ENCODE peak calls at places on chromosomes 7 and 10, in six cellular contexts. One of them, this sample, is unnamed.

GRCh38 chr10:23198940-23199767 is 7.0 kb downstream of the PTF1A start:
- DNase-seq in ovary: no peak
- DNase-seq in fibroblast of pulmonary artery: no peak
- DNase-seq in choroid plexus epithelial cell: no peak
- DNase-seq in left ventricle myocardium inferior: no peak
- DNase-seq in IMR-90: no peak
- DNase-seq in this sample: no peak

GRCh38 chr7:2670720-2671391 is 17.1 kb upstream of the AMZ1 start:
- DNase-seq in ovary: peak
- DNase-seq in fibroblast of pulmonary artery: peak
- DNase-seq in left ventricle myocardium inferior: peak
- DNase-seq in IMR-90: peak
- DNase-seq in choroid plexus epithelial cell: peak
- DNase-seq in this sample: peak

GRCh38 chr10:103666109-103666508 is 172.6 kb downstream of the NEURL1 start:
- DNase-seq in choroid plexus epithelial cell: peak
- DNase-seq in ovary: no peak
- DNase-seq in left ventricle myocardium inferior: no peak
- DNase-seq in IMR-90: peak
- DNase-seq in fibroblast of pulmonary artery: peak
- DNase-seq in this sample: peak

GRCh38 chr10:13340068-13340467 is 8.0 kb downstream of the SEPHS1 start:
- DNase-seq in fibroblast of pulmonary artery: no peak
- DNase-seq in IMR-90: no peak
- DNase-seq in choroid plexus epithelial cell: no peak
- DNase-seq in ovary: no peak
- DNase-seq in left ventricle myocardium inferior: no peak
- DNase-seq in this sample: peak

GRCh38 chr10:103203466-103203865 is 10.4 kb upstream of the NT5C2 start:
- DNase-seq in IMR-90: no peak
- DNase-seq in fibroblast of pulmonary artery: no peak
- DNase-seq in left ventricle myocardium inferior: no peak
- DNase-seq in ovary: no peak
- DNase-seq in choroid plexus epithelial cell: no peak
- DNase-seq in this sample: no peak

GRCh38 chr7:44291066-44291732 is 34.2 kb downstream of the CAMK2B start:
- DNase-seq in ovary: peak
- DNase-seq in IMR-90: peak
- DNase-seq in fibroblast of pulmonary artery: peak
- DNase-seq in left ventricle myocardium inferior: peak
- DNase-seq in choroid plexus epithelial cell: peak
- DNase-seq in this sample: no peak

GRCh38 chr7:51259766-51260165 is 56.8 kb downstream of the COBL start:
- DNase-seq in ovary: no peak
- DNase-seq in IMR-90: no peak
- DNase-seq in left ventricle myocardium inferior: no peak
- DNase-seq in fibroblast of pulmonary artery: no peak
- DNase-seq in choroid plexus epithelial cell: no peak
- DNase-seq in this sample: no peak

GRCh38 chr10:3077940-3078630 is 10.7 kb downstream of the PFKP start:
- DNase-seq in left ventricle myocardium inferior: no peak
- DNase-seq in choroid plexus epithelial cell: peak
- DNase-seq in IMR-90: no peak
- DNase-seq in ovary: no peak
- DNase-seq in fibroblast of pulmonary artery: no peak
- DNase-seq in this sample: no peak

GRCh38 chr7:7417414-7417813 is 118.3 kb downstream of the COL28A1 start:
- DNase-seq in choroid plexus epithelial cell: no peak
- DNase-seq in ovary: no peak
- DNase-seq in left ventricle myocardium inferior: no peak
- DNase-seq in fibroblast of pulmonary artery: no peak
- DNase-seq in IMR-90: no peak
- DNase-seq in this sample: no peak

GRCh38 chr7:138065827-138066226 is 10.4 kb upstream of the AKR1D1 start:
- DNase-seq in IMR-90: no peak
- DNase-seq in fibroblast of pulmonary artery: no peak
- DNase-seq in choroid plexus epithelial cell: no peak
- DNase-seq in left ventricle myocardium inferior: no peak
- DNase-seq in ovary: no peak
- DNase-seq in this sample: no peak

GRCh38 chr7:93913197-93913596 is 6.8 kb downstream of the GNGT1 start:
- DNase-seq in IMR-90: no peak
- DNase-seq in fibroblast of pulmonary artery: no peak
- DNase-seq in choroid plexus epithelial cell: no peak
- DNase-seq in ovary: no peak
- DNase-seq in left ventricle myocardium inferior: no peak
- DNase-seq in this sample: no peak

GRCh38 chr10:17084258-17084657 is 45.4 kb downstream of the CUBN start:
- DNase-seq in left ventricle myocardium inferior: no peak
- DNase-seq in IMR-90: no peak
- DNase-seq in ovary: no peak
- DNase-seq in choroid plexus epithelial cell: no peak
- DNase-seq in fibroblast of pulmonary artery: no peak
- DNase-seq in this sample: no peak

GRCh38 chr10:110212119-110213006 is 5.0 kb downstream of the MXI1 start:
- DNase-seq in fibroblast of pulmonary artery: no peak
- DNase-seq in ovary: no peak
- DNase-seq in left ventricle myocardium inferior: no peak
- DNase-seq in IMR-90: no peak
- DNase-seq in choroid plexus epithelial cell: no peak
- DNase-seq in this sample: no peak

GRCh38 chr7:99004781-99005500 is 126.6 kb downstream of the TRRAP start:
- DNase-seq in IMR-90: no peak
- DNase-seq in choroid plexus epithelial cell: no peak
- DNase-seq in ovary: no peak
- DNase-seq in fibroblast of pulmonary artery: no peak
- DNase-seq in left ventricle myocardium inferior: no peak
- DNase-seq in this sample: no peak

GRCh38 chr7:74554178-74554577 is 100.5 kb downstream of the GTF2IRD1 start:
- DNase-seq in ovary: no peak
- DNase-seq in left ventricle myocardium inferior: no peak
- DNase-seq in choroid plexus epithelial cell: no peak
- DNase-seq in IMR-90: no peak
- DNase-seq in fibroblast of pulmonary artery: no peak
- DNase-seq in this sample: no peak

GRCh38 chr10:96626795-96627194 is 40.0 kb upstream of the TM9SF3 start:
- DNase-seq in fibroblast of pulmonary artery: no peak
- DNase-seq in left ventricle myocardium inferior: no peak
- DNase-seq in ovary: no peak
- DNase-seq in IMR-90: no peak
- DNase-seq in choroid plexus epithelial cell: no peak
- DNase-seq in this sample: no peak
- TF ChIP-seq CTCF in fibroblast of pulmonary artery: no peak
- TF ChIP-seq CTCF in left ventricle myocardium inferior: no peak
- TF ChIP-seq CTCF in ovary: no peak
- TF ChIP-seq CTCF in IMR-90: no peak
- TF ChIP-seq CTCF in choroid plexus epithelial cell: peak
- TF ChIP-seq CTCF in this sample: no peak

GRCh38 chr10:53010362-53010907 is 237.9 kb upstream of the MBL2 start:
- DNase-seq in choroid plexus epithelial cell: no peak
- DNase-seq in ovary: no peak
- DNase-seq in IMR-90: no peak
- DNase-seq in left ventricle myocardium inferior: no peak
- DNase-seq in fibroblast of pulmonary artery: no peak
- DNase-seq in this sample: no peak
- H3K4me3 ChIP-seq in choroid plexus epithelial cell: no peak
- H3K4me3 ChIP-seq in ovary: no peak
- H3K4me3 ChIP-seq in IMR-90: no peak
- H3K4me3 ChIP-seq in left ventricle myocardium inferior: no peak
- H3K4me3 ChIP-seq in fibroblast of pulmonary artery: no peak
- H3K4me3 ChIP-seq in this sample: no peak

DNA sequence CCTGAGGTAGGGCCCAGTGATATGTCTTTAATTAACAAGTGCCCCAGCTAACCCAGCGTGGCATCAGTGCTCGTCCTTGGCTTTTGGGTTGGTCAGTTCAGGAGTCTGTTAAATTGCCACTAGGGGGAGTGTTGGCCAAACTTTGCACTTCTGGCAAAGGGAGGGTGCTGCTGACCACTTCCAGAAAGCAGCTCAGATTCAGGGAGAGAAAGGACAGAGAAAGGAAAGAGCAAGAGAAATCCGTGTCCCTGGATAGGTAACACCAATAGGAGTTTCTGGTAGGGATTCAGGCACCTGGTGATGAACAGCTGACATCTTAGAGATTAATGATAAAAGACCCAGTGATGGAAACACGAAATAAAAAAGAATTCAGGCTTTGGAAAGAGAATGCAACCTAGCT is 243.1 kb upstream of the AOAH start:
- DNase-seq in fibroblast of pulmonary artery: peak
- DNase-seq in choroid plexus epithelial cell: peak
- DNase-seq in left ventricle myocardium inferior: peak
- DNase-seq in IMR-90: peak
- DNase-seq in ovary: peak
- DNase-seq in this sample: peak
- TF ChIP-seq CTCF in fibroblast of pulmonary artery: peak
- TF ChIP-seq CTCF in choroid plexus epithelial cell: peak
- TF ChIP-seq CTCF in left ventricle myocardium inferior: peak
- TF ChIP-seq CTCF in IMR-90: peak
- TF ChIP-seq CTCF in ovary: peak
- TF ChIP-seq CTCF in this sample: peak

GRCh38 chr7:148987010-148987750 is 41.1 kb downstream of the PDIA4 start:
- DNase-seq in IMR-90: peak
- DNase-seq in ovary: peak
- DNase-seq in fibroblast of pulmonary artery: peak
- DNase-seq in choroid plexus epithelial cell: peak
- DNase-seq in left ventricle myocardium inferior: peak
- DNase-seq in this sample: peak

GRCh38 chr7:148979827-148980226 is 48.5 kb downstream of the PDIA4 start:
- DNase-seq in left ventricle myocardium inferior: no peak
- DNase-seq in choroid plexus epithelial cell: no peak
- DNase-seq in fibroblast of pulmonary artery: no peak
- DNase-seq in ovary: no peak
- DNase-seq in IMR-90: no peak
- DNase-seq in this sample: no peak

GRCh38 chr7:148986737-148987009 is 41.6 kb downstream of the PDIA4 start:
- DNase-seq in ovary: no peak
- DNase-seq in fibroblast of pulmonary artery: no peak
- DNase-seq in left ventricle myocardium inferior: no peak
- DNase-seq in IMR-90: no peak
- DNase-seq in choroid plexus epithelial cell: no peak
- DNase-seq in this sample: no peak

GRCh38 chr7:148983220-148984146 is 44.8 kb downstream of the PDIA4 start:
- DNase-seq in fibroblast of pulmonary artery: peak
- DNase-seq in left ventricle myocardium inferior: no peak
- DNase-seq in IMR-90: peak
- DNase-seq in choroid plexus epithelial cell: peak
- DNase-seq in ovary: peak
- DNase-seq in this sample: peak

GRCh38 chr7:148982596-148983219 is 45.6 kb downstream of the PDIA4 start:
- DNase-seq in ovary: no peak
- DNase-seq in IMR-90: peak
- DNase-seq in choroid plexus epithelial cell: peak
- DNase-seq in left ventricle myocardium inferior: no peak
- DNase-seq in fibroblast of pulmonary artery: peak
- DNase-seq in this sample: peak
- H3K4me3 ChIP-seq in ovary: peak
- H3K4me3 ChIP-seq in IMR-90: peak
- H3K4me3 ChIP-seq in choroid plexus epithelial cell: peak
- H3K4me3 ChIP-seq in left ventricle myocardium inferior: peak
- H3K4me3 ChIP-seq in fibroblast of pulmonary artery: peak
- H3K4me3 ChIP-seq in this sample: peak

GRCh38 chr10:106982248-106982647 is 182.3 kb downstream of the SORCS1 start:
- DNase-seq in ovary: no peak
- DNase-seq in left ventricle myocardium inferior: no peak
- DNase-seq in fibroblast of pulmonary artery: no peak
- DNase-seq in choroid plexus epithelial cell: no peak
- DNase-seq in IMR-90: no peak
- DNase-seq in this sample: no peak

GRCh38 chr10:106978746-106979145 is 185.8 kb downstream of the SORCS1 start:
- DNase-seq in IMR-90: no peak
- DNase-seq in left ventricle myocardium inferior: no peak
- DNase-seq in ovary: no peak
- DNase-seq in choroid plexus epithelial cell: no peak
- DNase-seq in fibroblast of pulmonary artery: no peak
- DNase-seq in this sample: no peak

GRCh38 chr10:106981461-106981850 is 183.1 kb downstream of the SORCS1 start:
- DNase-seq in ovary: no peak
- DNase-seq in choroid plexus epithelial cell: no peak
- DNase-seq in left ventricle myocardium inferior: no peak
- DNase-seq in fibroblast of pulmonary artery: no peak
- DNase-seq in IMR-90: no peak
- DNase-seq in this sample: no peak

DNA sequence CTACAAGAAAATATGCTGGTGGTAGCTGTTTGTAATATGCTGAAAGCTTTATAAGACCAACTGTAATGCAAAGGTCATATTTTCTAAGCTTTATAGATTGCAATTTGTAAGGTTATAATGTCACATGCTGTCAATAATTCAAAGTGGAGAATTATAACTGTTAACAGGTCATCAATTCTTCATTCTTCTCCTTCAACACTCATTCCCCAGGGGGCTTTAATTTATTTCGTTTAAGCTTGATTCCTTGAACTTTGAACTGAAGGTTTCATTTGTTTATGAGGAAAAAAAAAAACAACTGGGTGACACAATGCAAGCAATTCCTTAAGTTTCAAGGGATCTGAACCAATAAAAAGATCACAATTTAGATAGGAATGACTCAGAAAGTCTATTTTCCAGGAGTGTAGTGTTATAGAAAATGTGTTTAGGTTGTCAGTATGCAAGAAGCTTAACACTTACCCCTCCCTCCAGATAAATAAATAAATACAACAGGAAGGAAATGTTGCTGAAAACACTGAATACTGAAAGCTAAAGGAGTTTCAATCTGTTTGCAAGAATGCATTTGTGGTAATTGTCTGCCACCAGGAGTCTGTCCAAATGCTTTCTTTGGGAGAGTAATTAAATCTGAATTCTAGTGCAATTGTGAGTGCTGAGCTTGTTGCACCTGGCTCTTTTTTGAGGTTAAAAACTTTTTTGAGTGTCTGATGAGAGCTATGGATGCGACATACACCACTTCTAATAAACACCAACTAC is 183.6 kb downstream of the SORCS1 start:
- DNase-seq in left ventricle myocardium inferior: no peak
- DNase-seq in fibroblast of pulmonary artery: no peak
- DNase-seq in ovary: no peak
- DNase-seq in choroid plexus epithelial cell: no peak
- DNase-seq in IMR-90: no peak
- DNase-seq in this sample: no peak
- TF ChIP-seq CTCF in left ventricle myocardium inferior: no peak
- TF ChIP-seq CTCF in fibroblast of pulmonary artery: no peak
- TF ChIP-seq CTCF in ovary: no peak
- TF ChIP-seq CTCF in choroid plexus epithelial cell: no peak
- TF ChIP-seq CTCF in IMR-90: no peak
- TF ChIP-seq CTCF in this sample: no peak

GRCh38 chr10:27742195-27742925 is 3.3 kb downstream of the MKX start:
- DNase-seq in left ventricle myocardium inferior: peak
- DNase-seq in IMR-90: peak
- DNase-seq in fibroblast of pulmonary artery: peak
- DNase-seq in ovary: peak
- DNase-seq in choroid plexus epithelial cell: peak
- DNase-seq in this sample: peak
- H3K4me3 ChIP-seq in left ventricle myocardium inferior: peak
- H3K4me3 ChIP-seq in IMR-90: peak
- H3K4me3 ChIP-seq in fibroblast of pulmonary artery: peak
- H3K4me3 ChIP-seq in ovary: peak
- H3K4me3 ChIP-seq in choroid plexus epithelial cell: peak
- H3K4me3 ChIP-seq in this sample: peak

This sample was measured in foreskin fibroblast.